ENCODE peak calls at places on chromosomes 7 and 10, in eight cellular contexts. H is posterior cingulate gyrus; G is RWPE1; E is HCEC 1CT; S is left cardiac atrium; T is activated CD8-positive, alpha-beta memory T cell treated with anti-CD3 and anti-CD28 coated beads for 48 hours; K is astrocyte; Q is activated CD4-positive, CD25-positive, alpha-beta regulatory T cell treated with anti-CD3 and anti-CD28 coated beads, Interleukin-2, amount 50 U/mL, for 72 hours. I is an unnamed sample.

GRCh38 chr10:46234431-46235060 is 52.3 kb upstream of the ANTXRL start:
- DNase-seq in H (peak), Q (no peak), S (no peak), K (no peak), G (no peak), E (no peak), T (no peak), I (peak)

GRCh38 chr7:2244404-2244803 is 2.4 kb downstream of the NUDT1 start:
- DNase-seq in G (no peak), S (no peak), E (no peak), K (no peak), T (no peak), H (no peak), Q (no peak), I (no peak)

GRCh38 chr10:126474031-126474430 is 85.8 kb upstream of the ADAM12 start:
- DNase-seq in E (no peak), G (no peak), S (no peak), T (no peak), K (no peak), H (no peak), Q (no peak), I (no peak)

GRCh38 chr10:132870426-132870825 is 71.9 kb downstream of the CFAP46 start:
- DNase-seq in S (no peak), K (no peak), Q (no peak), G (no peak), E (no peak), T (no peak), H (no peak), I (no peak)

GRCh38 chr7:100154651-100155491 is 3.7 kb downstream of the TRAPPC14 start:
- DNase-seq in K (no peak), T (no peak), Q (no peak), E (no peak), S (no peak), G (no peak), H (no peak), I (no peak)

GRCh38 chr7:104845541-104845940 is 168.5 kb upstream of the KMT2E start:
- DNase-seq in T (no peak), H (no peak), Q (no peak), E (no peak), G (no peak), S (no peak), K (no peak), I (no peak)

GRCh38 chr10:77162697-77163096 is 474.9 kb downstream of the KCNMA1 start:
- DNase-seq in T (no peak), H (no peak), E (peak), K (peak), G (peak), Q (no peak), S (no peak), I (no peak)

GRCh38 chr10:3950676-3951275 is 165.8 kb upstream of the KLF6 start:
- DNase-seq in G (no peak), S (no peak), K (no peak), E (no peak), H (no peak), T (no peak), Q (no peak), I (no peak)

GRCh38 chr7:103630318-103630717 is 184.3 kb upstream of the SLC26A5 start:
- DNase-seq in T (no peak), G (no peak), E (peak), K (peak), H (no peak), Q (no peak), S (no peak), I (no peak)

GRCh38 chr7:4171029-4171786 is 510.9 kb upstream of the FOXK1 start:
- DNase-seq in H (no peak), G (no peak), E (no peak), T (no peak), K (no peak), S (no peak), Q (no peak), I (no peak)

GRCh38 chr10:28411648-28412047 is 108.8 kb upstream of the MPP7 start:
- DNase-seq in S (no peak), Q (no peak), H (no peak), E (peak), T (no peak), K (no peak), G (peak), I (no peak)

GRCh38 chr10:42754155-42755027 is 28.2 kb upstream of the BMS1 start:
- DNase-seq in G (peak), S (peak), E (no peak), T (no peak), Q (no peak), K (no peak), H (no peak), I (no peak)

GRCh38 chr7:3091631-3092030 is 48.0 kb upstream of the CARD11 start:
- DNase-seq in K (no peak), G (no peak), Q (no peak), E (no peak), S (no peak), H (no peak), T (no peak), I (no peak)

GRCh38 chr10:89621438-89621837 is 23.6 kb downstream of the PANK1 start:
- DNase-seq in Q (no peak), E (no peak), K (no peak), S (no peak), T (no peak), G (no peak), H (no peak), I (no peak)

GRCh38 chr7:102326156-102326914 is 29.9 kb downstream of the SPDYE6 start:
- DNase-seq in Q (no peak), E (no peak), G (no peak), S (no peak), H (no peak), K (no peak), T (no peak), I (no peak)

GRCh38 chr7:7869036-7869435 is 99.6 kb upstream of the GLCCI1 start:
- DNase-seq in S (no peak), G (no peak), H (no peak), Q (no peak), E (no peak), K (no peak), T (no peak), I (no peak)

GRCh38 chr10:44902838-44903545 is 8.1 kb upstream of the TMEM72 start:
- DNase-seq in T (no peak), K (no peak), E (no peak), Q (no peak), H (no peak), G (no peak), S (no peak), I (no peak)

GRCh38 chr10:47144525-47144924 is 155.5 kb upstream of the GDF10 start:
- DNase-seq in G (no peak), S (no peak), K (no peak), Q (no peak), T (no peak), H (no peak), E (no peak), I (no peak)

GRCh38 chr10:69182005-69182404 is 2.0 kb downstream of the SUPV3L1 start:
- DNase-seq in G (no peak), Q (no peak), H (no peak), E (no peak), T (no peak), S (no peak), K (no peak), I (no peak)

GRCh38 chr7:25968205-25968993 is 183.6 kb upstream of the NFE2L3 start:
- DNase-seq in Q (peak), H (no peak), K (no peak), S (no peak), E (no peak), G (no peak), T (peak), I (no peak)

GRCh38 chr7:140694592-140694991 is 1.9 kb upstream of the NDUFB2 start:
- DNase-seq in T (no peak), Q (no peak), H (no peak), G (no peak), K (no peak), E (no peak), S (no peak), I (no peak)

GRCh38 chr7:41466760-41467384 is 236.0 kb downstream of the INHBA start:
- DNase-seq in T (no peak), K (peak), E (no peak), S (no peak), Q (no peak), H (no peak), G (no peak), I (no peak)

GRCh38 chr10:6494452-6494839 is 85.6 kb downstream of the PRKCQ start:
- DNase-seq in G (no peak), S (no peak), T (no peak), Q (no peak), E (no peak), K (no peak), H (no peak), I (no peak)

GRCh38 chr7:37643876-37644275 is 39.7 kb upstream of the GPR141 start:
- DNase-seq in Q (no peak), G (no peak), H (no peak), S (no peak), E (no peak), T (no peak), K (no peak), I (no peak)

GRCh38 chr7:14048889-14049288 is 59.4 kb upstream of the ETV1 start:
- DNase-seq in T (no peak), S (no peak), Q (no peak), K (no peak), E (no peak), G (no peak), H (no peak), I (no peak)

GRCh38 chr10:110679633-110680472 is 35.7 kb downstream of the RBM20 start:
- DNase-seq in S (peak), G (no peak), E (no peak), K (no peak), Q (no peak), T (no peak), H (no peak), I (no peak)

I was measured in lung.